ENCODE peak calls at places on chromosome 18, in eight cellular contexts. O is A549, Q is cardiac fibroblast, G is psoas muscle, D is HL-60, V is tibial nerve, A is IMR-90, B is AG09309. L is an unnamed sample.

GRCh38 chr18:79775441-79776221 is 22.1 kb upstream of the KCNG2 start:
- DNase-seq in O (no peak), Q (no peak), G (peak), D (no peak), V (no peak), A (no peak), B (no peak), L (no peak)

GRCh38 chr18:13374468-13375301 is 156.1 kb downstream of the LDLRAD4 start:
- DNase-seq in O (peak), Q (peak), G (no peak), D (no peak), V (no peak), A (no peak), B (no peak), L (no peak)

GRCh38 chr18:8366656-8367055 is 242.6 kb upstream of the RAB12 start:
- DNase-seq in O (no peak), Q (no peak), G (no peak), D (no peak), V (no peak), A (no peak), B (no peak), L (no peak)

GRCh38 chr18:52340466-52341378 is 725 bp downstream of the DCC start:
- DNase-seq in O (no peak), Q (no peak), G (no peak), D (no peak), V (no peak), A (no peak), B (no peak), L (peak)

GRCh38 chr18:77115461-77115907 is 17.1 kb downstream of the MBP start:
- DNase-seq in O (no peak), Q (no peak), G (no peak), D (no peak), V (no peak), A (no peak), B (no peak), L (no peak)

GRCh38 chr18:3071676-3072075 is 58.7 kb upstream of the LPIN2 start:
- DNase-seq in O (no peak), Q (no peak), G (no peak), D (no peak), V (no peak), A (no peak), B (no peak), L (no peak)

GRCh38 chr18:37122877-37123276 is 293.9 kb downstream of the KIAA1328 start:
- DNase-seq in O (no peak), Q (no peak), G (no peak), D (no peak), V (no peak), A (no peak), B (no peak), L (peak)

GRCh38 chr18:49666045-49666444 is 104.2 kb downstream of the LIPG start:
- DNase-seq in O (no peak), Q (peak), G (no peak), D (no peak), V (no peak), A (peak), B (no peak), L (peak)

GRCh38 chr18:79382681-79383387 is 12.9 kb upstream of the NFATC1 start:
- DNase-seq in O (no peak), Q (no peak), G (peak), D (no peak), V (no peak), A (no peak), B (no peak), L (no peak)

GRCh38 chr18:74836296-74837139 is 238.8 kb downstream of the ZNF407 start:
- DNase-seq in O (no peak), Q (peak), G (no peak), D (peak), V (no peak), A (peak), B (peak), L (peak)

GRCh38 chr18:72833471-72833870 is 34.3 kb downstream of the NETO1 start:
- DNase-seq in O (no peak), Q (peak), G (no peak), D (no peak), V (no peak), A (no peak), B (peak), L (peak)

GRCh38 chr18:77061946-77062517 is 70.6 kb downstream of the MBP start:
- DNase-seq in O (no peak), Q (no peak), G (no peak), D (peak), V (no peak), A (no peak), B (no peak), L (peak)

GRCh38 chr18:10660485-10660884 is 134.7 kb downstream of the NAPG start:
- DNase-seq in O (no peak), Q (peak), G (peak), D (no peak), V (peak), A (peak), B (peak), L (peak)

GRCh38 chr18:54453996-54454395 is 96.3 kb downstream of the C18orf54 start:
- DNase-seq in O (no peak), Q (no peak), G (no peak), D (no peak), V (no peak), A (no peak), B (no peak), L (no peak)

GRCh38 chr18:56226025-56226424 is 412.4 kb downstream of the TXNL1 start:
- DNase-seq in O (no peak), Q (no peak), G (no peak), D (no peak), V (no peak), A (no peak), B (no peak), L (no peak)

GRCh38 chr18:43620936-43621335 is 343.6 kb upstream of the SYT4 start:
- DNase-seq in O (peak), Q (peak), G (no peak), D (no peak), V (no peak), A (peak), B (no peak), L (peak)

GRCh38 chr18:48897531-48897930 is 53.2 kb downstream of the SMAD7 start:
- DNase-seq in O (no peak), Q (no peak), G (no peak), D (no peak), V (no peak), A (peak), B (no peak), L (peak)

GRCh38 chr18:32010124-32010745 is 8.4 kb upstream of the RNF125 start:
- DNase-seq in O (no peak), Q (peak), G (no peak), D (no peak), V (no peak), A (no peak), B (no peak), L (no peak)

GRCh38 chr18:9550413-9550812 is 63.9 kb downstream of the PPP4R1 start:
- DNase-seq in O (no peak), Q (no peak), G (no peak), D (no peak), V (no peak), A (no peak), B (no peak), L (no peak)

GRCh38 chr18:69599377-69599776 is 198.7 kb downstream of the DOK6 start:
- DNase-seq in O (no peak), Q (no peak), G (no peak), D (no peak), V (no peak), A (no peak), B (no peak), L (no peak)

GRCh38 chr18:75868031-75868430 is 440.5 kb upstream of the SMIM21 start:
- DNase-seq in O (no peak), Q (no peak), G (no peak), D (no peak), V (no peak), A (no peak), B (no peak), L (no peak)

GRCh38 chr18:57561728-57562423 is 24.6 kb downstream of the FECH start:
- DNase-seq in O (peak), Q (peak), G (no peak), D (peak), V (no peak), A (peak), B (no peak), L (peak)

GRCh38 chr18:75211721-75212625 is 1.4 kb downstream of the TSHZ1 start:
- DNase-seq in O (no peak), Q (peak), G (peak), D (peak), V (no peak), A (peak), B (no peak), L (peak)

GRCh38 chr18:78780719-78781600 is 198.7 kb upstream of the SALL3 start:
- DNase-seq in O (no peak), Q (no peak), G (no peak), D (no peak), V (no peak), A (no peak), B (no peak), L (no peak)

GRCh38 chr18:44852818-44853217 is 172.1 kb downstream of the SETBP1 start:
- DNase-seq in O (no peak), Q (no peak), G (no peak), D (no peak), V (no peak), A (peak), B (no peak), L (no peak)

GRCh38 chr18:12048827-12049175 is 44.8 kb upstream of the ANKRD62 start:
- DNase-seq in O (no peak), Q (peak), G (no peak), D (no peak), V (no peak), A (peak), B (no peak), L (peak)

GRCh38 chr18:12044591-12044990 is 49.1 kb upstream of the ANKRD62 start:
- DNase-seq in O (no peak), Q (no peak), G (no peak), D (no peak), V (no peak), A (no peak), B (no peak), L (peak)

GRCh38 chr18:12046046-12046750 is 47.4 kb upstream of the ANKRD62 start:
- DNase-seq in O (no peak), Q (no peak), G (no peak), D (no peak), V (no peak), A (no peak), B (no peak), L (no peak)

GRCh38 chr18:12048010-12048826 is 45.4 kb upstream of the ANKRD62 start:
- DNase-seq in O (no peak), Q (no peak), G (no peak), D (no peak), V (no peak), A (no peak), B (no peak), L (no peak)

DNA sequence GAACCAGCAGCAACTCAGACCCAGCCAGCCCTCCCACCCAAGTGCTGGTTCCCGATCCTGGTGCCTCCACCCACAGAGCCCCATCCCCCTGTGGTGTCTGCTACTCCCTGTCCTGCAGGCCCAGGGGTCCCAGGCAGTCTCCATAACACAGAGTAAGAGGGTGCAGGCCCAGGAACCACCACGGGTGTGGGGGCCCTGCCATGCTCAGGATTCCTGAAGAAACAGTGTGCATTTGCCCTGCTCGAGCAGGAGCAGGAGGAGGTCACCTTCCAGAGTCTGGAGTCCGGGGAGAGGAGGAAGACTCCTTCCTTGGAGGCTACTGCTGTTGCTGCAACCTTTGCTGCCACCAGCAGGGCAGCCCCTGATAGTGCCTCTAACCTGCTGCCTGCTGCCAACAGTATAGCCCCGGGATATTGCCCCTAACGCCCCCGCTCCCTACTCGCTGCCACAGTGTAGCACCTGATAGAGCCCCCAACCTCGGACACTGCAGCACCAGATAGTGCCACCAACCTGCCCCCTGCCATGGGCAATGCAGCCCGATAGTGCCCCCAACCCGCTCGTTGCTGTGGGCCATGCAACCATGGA is 46.8 kb upstream of the ANKRD62 start:
- DNase-seq in O (no peak), Q (no peak), G (no peak), D (no peak), V (no peak), A (no peak), B (no peak), L (no peak)
- TF ChIP-seq CTCF in O (peak), Q (peak), G (no peak), D (no peak), V (no peak), A (no peak), B (no peak), L (no peak)

DNA sequence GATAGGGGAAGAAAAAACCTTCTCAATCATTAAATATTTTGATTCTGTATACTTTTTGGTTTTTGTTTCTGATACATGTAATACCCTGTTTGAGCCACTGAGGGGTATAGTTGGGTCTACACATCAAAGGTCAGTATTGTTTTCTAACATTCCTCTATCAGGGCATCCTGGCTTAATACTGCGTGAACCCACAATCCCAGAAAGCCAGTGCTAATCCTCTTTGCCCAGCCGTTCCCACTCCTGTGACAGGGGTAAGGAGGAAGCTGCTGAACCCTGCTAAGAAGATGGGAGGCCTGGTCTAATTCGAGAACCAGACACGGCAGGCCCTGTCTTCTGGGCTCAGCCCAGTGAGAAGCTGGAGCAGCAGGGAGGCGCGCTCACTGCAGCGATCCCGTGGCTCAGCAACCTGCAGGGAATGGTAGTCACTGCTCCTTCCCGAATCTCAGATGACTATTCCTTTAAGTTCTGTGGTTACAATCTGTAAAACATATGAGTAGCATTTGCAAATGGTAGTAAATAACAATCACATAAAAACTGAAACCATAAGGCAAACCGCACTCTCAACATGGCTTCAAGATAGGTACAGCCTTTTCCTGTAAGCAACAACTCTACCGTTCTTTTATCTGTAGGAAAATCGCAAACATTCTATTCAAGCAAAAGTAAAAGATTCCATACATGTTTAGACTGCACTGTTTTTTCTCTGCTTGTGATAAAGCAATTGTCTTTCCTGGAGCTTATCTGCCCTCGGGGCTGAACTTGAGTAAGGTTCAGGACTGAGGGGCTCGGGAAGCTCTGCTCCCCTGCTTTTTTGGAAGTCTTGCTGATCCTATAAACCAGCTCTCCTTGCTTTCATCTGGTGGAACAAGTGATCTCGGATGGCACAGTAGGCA is 87.0 kb downstream of the EPB41L3 start:
- DNase-seq in O (no peak), Q (peak), G (no peak), D (peak), V (no peak), A (peak), B (no peak), L (peak)
- H3K4me3 ChIP-seq in O (no peak), Q (peak), G (no peak), D (no peak), V (peak), A (no peak), B (no peak), L (no peak)

DNA sequence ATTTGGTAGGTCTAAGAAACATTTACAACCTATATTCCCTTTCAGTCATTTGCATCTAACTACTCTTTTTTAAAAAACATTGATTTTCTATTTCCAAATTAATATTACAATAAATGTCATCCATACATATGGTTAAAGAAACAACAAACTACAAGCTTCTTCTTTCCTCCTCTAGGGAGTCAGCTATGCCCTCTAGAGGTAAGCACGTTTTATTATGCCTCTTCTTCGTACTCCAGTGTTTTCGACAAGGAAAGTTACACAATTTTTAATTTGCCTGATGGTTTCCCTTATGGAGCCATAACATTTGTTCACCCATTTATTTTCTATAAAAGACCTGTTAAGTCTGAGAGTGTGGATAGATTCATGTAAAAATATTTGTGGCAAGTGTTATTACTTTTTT is 183.4 kb upstream of the CDH7 start:
- DNase-seq in O (no peak), Q (peak), G (no peak), D (no peak), V (no peak), A (no peak), B (no peak), L (peak)
- TF ChIP-seq CTCF in O (no peak), Q (no peak), G (no peak), D (peak), V (no peak), A (no peak), B (no peak), L (peak)

DNA sequence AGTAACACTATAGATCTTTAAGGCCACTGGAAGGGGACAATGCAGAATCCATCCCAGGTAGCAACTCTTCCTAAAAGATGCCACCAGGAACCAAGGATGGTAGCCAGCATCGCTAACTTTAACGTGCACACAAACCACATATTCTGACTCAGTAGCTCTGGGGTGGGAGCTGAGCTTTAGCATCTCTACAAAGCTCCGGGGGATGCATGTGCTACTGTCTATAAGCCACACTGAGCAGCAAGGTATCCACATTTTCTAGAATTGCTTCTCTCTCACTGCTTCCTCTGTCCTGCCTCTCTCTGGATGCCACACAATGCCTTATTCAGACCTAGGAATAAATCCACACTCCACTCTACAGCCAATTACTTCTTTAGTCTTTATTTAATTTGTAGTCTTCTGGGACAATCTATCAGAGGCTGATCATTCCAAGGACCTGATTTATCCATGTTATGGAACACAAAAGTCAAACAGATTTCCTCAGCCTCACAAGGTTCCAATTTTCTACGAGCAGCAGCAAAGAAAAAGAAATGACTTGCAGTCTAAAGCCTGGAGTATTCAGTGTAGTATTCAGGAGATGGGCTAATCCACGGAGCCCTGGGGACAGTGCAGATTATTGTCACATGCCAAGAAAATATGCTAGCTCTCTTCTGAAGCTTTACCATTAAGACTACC is 4.4 kb downstream of the BCL2 start:
- DNase-seq in O (no peak), Q (no peak), G (no peak), D (no peak), V (no peak), A (no peak), B (no peak), L (no peak)
- H3K4me3 ChIP-seq in O (no peak), Q (no peak), G (peak), D (no peak), V (peak), A (no peak), B (no peak), L (no peak)

L was measured in astrocyte of the spinal cord.